ENCODE peak calls at places on chromosomes 13 and 19, in four cellular contexts. Q is GM12878, N is H1, L is HepG2. J is an unnamed sample.

GRCh38 chr13:92963029-92963428 is 263.6 kb upstream of the GPC6 start:
- DNase-seq in Q (no peak), N (no peak), L (no peak), J (no peak)

GRCh38 chr13:106630162-106630561 is 62.2 kb upstream of the ARGLU1 start:
- DNase-seq in Q (no peak), N (no peak), L (no peak), J (no peak)

GRCh38 chr13:44903596-44903995 is 85.7 kb downstream of the NUFIP1 start:
- DNase-seq in Q (no peak), N (no peak), L (no peak), J (peak)

GRCh38 chr13:36858285-36858684 is 39.3 kb downstream of the RFXAP start:
- DNase-seq in Q (no peak), N (no peak), L (peak), J (peak)

GRCh38 chr19:35549174-35549788 is 3.9 kb downstream of the TMEM147 start:
- DNase-seq in Q (no peak), N (peak), L (peak), J (peak)

GRCh38 chr13:26498524-26499208 is 58.8 kb upstream of the WASF3 start:
- DNase-seq in Q (no peak), N (no peak), L (no peak), J (no peak)

GRCh38 chr13:43374621-43375020 is 351.2 kb downstream of the DNAJC15 start:
- DNase-seq in Q (no peak), N (no peak), L (no peak), J (no peak)

GRCh38 chr13:27965740-27966640 is 3.1 kb downstream of the CDX2 start:
- DNase-seq in Q (no peak), N (peak), L (no peak), J (peak)

GRCh38 chr19:40567040-40567749 is 9.5 kb upstream of the SHKBP1 start:
- DNase-seq in Q (no peak), N (peak), L (no peak), J (no peak)

GRCh38 chr13:32126298-32126697 is 94.7 kb downstream of the FRY start:
- DNase-seq in Q (no peak), N (no peak), L (no peak), J (no peak)

GRCh38 chr19:11736696-11737095 is 2.0 kb downstream of the ZNF823 start:
- DNase-seq in Q (peak), N (no peak), L (no peak), J (no peak)

GRCh38 chr19:7607874-7608560 is 12.4 kb downstream of the CAMSAP3 start:
- DNase-seq in Q (no peak), N (no peak), L (no peak), J (no peak)

GRCh38 chr19:3336351-3336679 is 30.1 kb upstream of the NFIC start:
- DNase-seq in Q (no peak), N (no peak), L (no peak), J (no peak)

GRCh38 chr19:1183543-1184172 is 9.6 kb upstream of the SBNO2 start:
- DNase-seq in Q (peak), N (no peak), L (peak), J (no peak)

DNA sequence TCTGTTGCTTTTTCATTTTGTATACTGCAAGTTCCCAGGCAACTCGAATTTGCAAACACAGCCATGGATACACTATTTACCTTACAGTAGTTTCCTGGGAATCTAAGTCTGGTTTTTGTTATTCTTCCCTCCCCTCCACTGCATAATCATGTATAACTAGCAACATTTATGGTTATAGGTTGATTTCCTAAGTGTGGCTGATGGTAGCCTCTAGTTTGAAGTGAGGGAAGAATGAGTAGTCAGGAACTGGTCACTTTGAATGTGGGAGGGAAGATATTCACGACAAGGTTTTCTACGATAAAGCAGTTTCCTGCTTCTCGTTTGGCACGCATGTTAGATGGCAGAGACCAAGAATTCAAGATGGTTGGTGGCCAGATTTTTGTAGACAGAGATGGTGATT is at the start of gene KCNRG:
- DNase-seq in Q (no peak), N (no peak), L (no peak), J (no peak)
- H3K4me3 ChIP-seq in Q (no peak), N (no peak), L (no peak), J (no peak)

GRCh38 chr13:60164490-60164889 is 762 bp upstream of the DIAPH3 start:
- DNase-seq in Q (no peak), N (no peak), L (no peak), J (no peak)

GRCh38 chr13:60158321-60158801 is 5.4 kb downstream of the DIAPH3 start:
- DNase-seq in Q (no peak), N (no peak), L (no peak), J (no peak)

GRCh38 chr13:60165391-60166099 is 1.8 kb upstream of the DIAPH3 start:
- DNase-seq in Q (no peak), N (no peak), L (no peak), J (no peak)

GRCh38 chr13:60163525-60164471 is at the start of gene DIAPH3:
- DNase-seq in Q (peak), N (peak), L (peak), J (peak)

DNA sequence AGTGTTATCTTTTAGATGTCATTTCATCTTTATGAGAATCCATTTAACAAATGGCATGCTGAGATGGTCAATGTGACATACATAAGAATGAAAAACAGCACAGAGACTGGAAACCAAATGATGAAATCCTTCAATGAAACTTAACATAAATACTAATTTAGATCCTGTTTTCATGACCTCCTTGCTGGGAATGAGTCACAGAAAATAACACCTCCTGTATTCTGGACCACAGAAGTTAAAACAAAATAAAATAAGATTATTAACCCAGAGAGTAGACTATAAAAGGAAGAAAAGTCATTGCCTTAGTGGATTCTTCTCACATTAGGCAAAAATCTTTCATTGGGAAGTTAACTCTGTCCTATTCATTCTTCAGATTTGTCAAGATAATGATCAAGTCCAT is 1.6 kb downstream of the DIAPH3 start:
- DNase-seq in Q (no peak), N (no peak), L (no peak), J (no peak)
- H3K9ac ChIP-seq in Q (no peak), N (no peak), L (no peak), J (no peak)

GRCh38 chr13:113647351-113648217 is 10.4 kb downstream of the ATP4B start:
- DNase-seq in Q (no peak), N (no peak), L (no peak), J (no peak)

GRCh38 chr13:113650275-113650674 is 7.7 kb downstream of the ATP4B start:
- DNase-seq in Q (no peak), N (no peak), L (no peak), J (no peak)

GRCh38 chr13:113648218-113648615 is 9.8 kb downstream of the ATP4B start:
- DNase-seq in Q (no peak), N (no peak), L (no peak), J (no peak)

GRCh38 chr13:113650731-113651148 is 7.3 kb downstream of the ATP4B start:
- DNase-seq in Q (no peak), N (no peak), L (no peak), J (no peak)

DNA sequence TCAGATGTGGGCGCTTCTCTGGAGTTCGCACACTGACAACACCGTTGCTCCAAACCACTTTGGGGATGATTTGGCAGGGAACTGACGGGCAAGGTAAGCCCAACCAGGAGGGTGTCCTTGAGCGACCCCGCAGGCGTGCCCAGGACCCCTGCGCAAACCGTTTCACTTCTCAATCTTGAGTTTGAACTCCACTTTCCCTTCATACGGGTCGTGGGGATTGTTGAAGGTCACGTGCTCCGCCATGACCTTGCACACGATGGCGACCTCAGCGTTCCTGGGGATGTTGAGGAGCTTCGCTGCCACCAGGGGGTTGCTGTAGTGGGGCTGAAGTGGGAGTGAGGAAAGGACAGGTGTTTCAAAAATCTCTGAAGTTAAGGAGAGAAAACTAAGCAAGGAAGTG is 8.8 kb downstream of the ATP4B start:
- DNase-seq in Q (no peak), N (no peak), L (no peak), J (no peak)
- TF ChIP-seq SUZ12 in Q (no peak), N (no peak), L (no peak), J (no peak)

DNA sequence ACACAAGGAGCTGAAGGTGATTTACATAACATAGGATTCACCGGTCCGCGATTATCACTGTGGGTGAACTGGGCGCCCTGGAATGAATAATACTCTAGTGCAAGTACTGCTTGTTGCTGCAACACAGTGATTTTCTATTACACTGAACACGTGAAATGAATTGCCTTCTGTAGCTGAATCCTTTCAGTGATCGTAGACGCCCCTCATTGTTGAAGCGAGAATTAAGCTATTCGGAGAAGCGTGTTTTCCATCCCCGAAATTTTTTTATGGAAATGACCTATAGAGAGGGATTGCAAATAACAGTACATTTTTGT is 2.7 kb upstream of the MAB21L1 start:
- DNase-seq in Q (no peak), N (no peak), L (no peak), J (no peak)
- H3K4me3 ChIP-seq in Q (no peak), N (peak), L (no peak), J (no peak)

GRCh38 chr19:17556995-17557394 is 1.5 kb downstream of the COLGALT1 start:
- DNase-seq in Q (no peak), N (no peak), L (no peak), J (no peak)
- H3K9ac ChIP-seq in Q (peak), N (no peak), L (no peak), J (no peak)

DNA sequence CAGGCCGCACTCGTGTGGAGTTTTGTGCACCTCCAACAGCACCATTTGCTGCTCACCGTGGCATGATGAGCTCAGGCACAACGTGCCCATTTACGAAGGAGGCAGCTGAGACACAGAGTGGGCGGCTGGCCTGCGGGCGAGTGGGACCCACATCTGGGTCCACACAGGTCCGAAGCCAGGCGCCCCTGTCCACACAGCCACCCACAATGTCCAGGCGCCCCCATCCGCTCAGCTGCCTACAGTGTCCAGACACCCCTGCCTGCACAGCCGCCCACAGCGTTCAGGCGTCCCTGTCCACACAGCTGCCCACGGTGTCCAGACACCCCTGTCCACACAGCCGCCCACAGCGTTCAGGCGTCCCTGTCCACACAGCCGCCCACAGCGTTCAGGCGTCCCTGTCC is 42.5 kb upstream of the F7 start:
- DNase-seq in Q (no peak), N (no peak), L (no peak), J (no peak)
- TF ChIP-seq SUZ12 in Q (no peak), N (no peak), L (no peak), J (no peak)

GRCh38 chr19:2255982-2256685 is at the start of gene JSRP1:
- DNase-seq in Q (no peak), N (no peak), L (no peak), J (no peak)

GRCh38 chr19:2255112-2255845 is 938 bp downstream of the JSRP1 start:
- DNase-seq in Q (no peak), N (no peak), L (no peak), J (no peak)

GRCh38 chr19:2253106-2254051 is 2.8 kb downstream of the JSRP1 start:
- DNase-seq in Q (no peak), N (peak), L (peak), J (no peak)

GRCh38 chr19:2252481-2253105 is 3.5 kb downstream of the AMH start:
- DNase-seq in Q (no peak), N (no peak), L (no peak), J (no peak)

DNA sequence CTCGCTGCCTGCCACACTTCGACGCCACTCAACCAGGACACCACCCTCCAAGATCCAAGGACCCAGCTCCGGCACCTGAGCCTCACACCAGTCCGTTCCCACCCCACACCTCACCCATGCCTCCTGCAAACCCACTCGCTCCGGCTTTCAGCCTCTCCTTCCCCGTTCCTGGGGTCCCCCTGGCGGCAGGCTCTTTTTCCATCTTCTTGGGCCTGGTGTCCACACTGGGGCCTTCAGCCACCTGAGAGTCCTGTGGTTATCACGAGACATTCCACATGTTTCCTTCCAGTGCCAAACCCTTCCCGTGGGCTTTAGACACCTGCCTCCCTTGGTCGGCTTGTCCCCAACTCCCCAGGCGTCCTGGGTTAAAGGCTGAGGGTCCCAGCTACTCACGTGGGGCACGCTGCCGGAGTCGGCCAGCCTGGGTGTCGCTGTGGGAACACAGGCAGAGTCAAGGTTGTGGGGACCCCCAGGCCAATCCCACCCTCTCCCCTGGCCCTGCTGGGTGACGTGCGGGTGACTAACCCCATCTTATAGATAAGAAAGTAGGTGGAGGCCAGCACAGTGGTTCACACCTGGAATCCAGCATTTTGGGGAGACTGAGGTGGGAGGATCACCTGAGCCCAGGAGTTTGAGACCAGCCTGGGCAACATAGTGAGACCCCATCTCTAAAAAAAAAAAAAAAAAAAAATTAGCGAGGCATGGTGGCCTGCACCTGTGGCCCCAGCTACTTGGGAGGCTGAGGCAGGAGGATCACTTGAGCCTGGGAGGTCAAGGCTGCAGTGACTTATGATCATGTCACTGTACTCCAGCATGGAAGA is 2.0 kb downstream of the JSRP1 start:
- DNase-seq in Q (no peak), N (peak), L (peak), J (no peak)
- H3K4me3 ChIP-seq in Q (no peak), N (peak), L (peak), J (peak)

J was measured in NT2/D1.